ENCODE peak calls at places on chromosomes 3 and 15, in six cellular contexts. One of them, this sample, is unnamed. For H3K4me1, the result is how much of the 10 kb centered on the place peaks cover.

GRCh38 chr15:80234883-80235282 is 17.1 kb downstream of the CTXND1 start:
- DNase-seq in heart left ventricle: no peak
- DNase-seq in A549: peak
- DNase-seq in endothelial cell of umbilical vein: peak
- DNase-seq in stomach: peak
- DNase-seq in fibroblast of lung: peak
- DNase-seq in this sample: no peak

GRCh38 chr3:167651820-167652219 is 1.9 kb downstream of the WDR49 start:
- DNase-seq in heart left ventricle: no peak
- DNase-seq in A549: no peak
- DNase-seq in endothelial cell of umbilical vein: no peak
- DNase-seq in stomach: no peak
- DNase-seq in fibroblast of lung: no peak
- DNase-seq in this sample: no peak

GRCh38 chr3:99866167-99866810 is 48.6 kb downstream of the CMSS1 start:
- DNase-seq in heart left ventricle: no peak
- DNase-seq in A549: no peak
- DNase-seq in endothelial cell of umbilical vein: no peak
- DNase-seq in stomach: no peak
- DNase-seq in fibroblast of lung: peak
- DNase-seq in this sample: no peak

GRCh38 chr3:190807719-190808375 is 54.6 kb downstream of the GMNC start:
- DNase-seq in heart left ventricle: peak
- DNase-seq in A549: no peak
- DNase-seq in endothelial cell of umbilical vein: no peak
- DNase-seq in stomach: peak
- DNase-seq in fibroblast of lung: peak
- DNase-seq in this sample: no peak

GRCh38 chr3:38645601-38646000 is 3.9 kb downstream of the SCN5A start:
- DNase-seq in heart left ventricle: peak
- DNase-seq in A549: no peak
- DNase-seq in endothelial cell of umbilical vein: no peak
- DNase-seq in stomach: no peak
- DNase-seq in fibroblast of lung: no peak
- DNase-seq in this sample: no peak

GRCh38 chr15:31267161-31268107 is 59.2 kb upstream of the KLF13 start:
- DNase-seq in heart left ventricle: peak
- DNase-seq in A549: no peak
- DNase-seq in endothelial cell of umbilical vein: no peak
- DNase-seq in stomach: peak
- DNase-seq in fibroblast of lung: no peak
- DNase-seq in this sample: no peak

GRCh38 chr3:189517981-189518380 is 113.2 kb upstream of the TP63 start:
- DNase-seq in heart left ventricle: no peak
- DNase-seq in A549: no peak
- DNase-seq in endothelial cell of umbilical vein: no peak
- DNase-seq in stomach: no peak
- DNase-seq in fibroblast of lung: no peak
- DNase-seq in this sample: no peak

GRCh38 chr3:23202203-23202920 is 765 bp upstream of the UBE2E2 start:
- DNase-seq in heart left ventricle: no peak
- DNase-seq in A549: no peak
- DNase-seq in endothelial cell of umbilical vein: peak
- DNase-seq in stomach: peak
- DNase-seq in fibroblast of lung: peak
- DNase-seq in this sample: no peak

GRCh38 chr15:59485036-59485435 is 47.0 kb downstream of the FAM81A start:
- DNase-seq in heart left ventricle: no peak
- DNase-seq in A549: no peak
- DNase-seq in endothelial cell of umbilical vein: no peak
- DNase-seq in stomach: no peak
- DNase-seq in fibroblast of lung: no peak
- DNase-seq in this sample: no peak

GRCh38 chr3:63167113-63167512 is 111.0 kb upstream of the SYNPR start:
- DNase-seq in heart left ventricle: no peak
- DNase-seq in A549: no peak
- DNase-seq in endothelial cell of umbilical vein: no peak
- DNase-seq in stomach: no peak
- DNase-seq in fibroblast of lung: no peak
- DNase-seq in this sample: no peak

DNA sequence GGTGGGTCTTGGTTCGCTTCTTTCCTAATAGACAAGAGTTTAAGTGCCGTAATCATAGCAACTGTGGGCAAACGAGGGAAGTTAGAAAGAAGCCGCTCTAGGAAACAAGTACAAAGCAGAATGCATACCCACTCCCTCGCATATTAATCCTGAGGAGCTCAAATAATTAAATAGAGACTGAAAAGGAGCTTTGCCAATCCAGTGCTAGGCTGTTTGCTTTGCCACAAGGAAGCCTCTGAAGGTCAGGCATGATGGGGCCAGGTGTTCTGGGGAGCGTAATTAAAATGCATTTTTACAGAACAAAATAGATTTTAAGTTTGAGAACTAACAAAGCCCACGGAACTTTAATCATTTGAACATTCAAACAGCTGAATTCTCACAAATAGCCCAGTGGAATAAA is 376.7 kb downstream of the FOXP1 start:
- DNase-seq in heart left ventricle: no peak
- DNase-seq in A549: no peak
- DNase-seq in endothelial cell of umbilical vein: no peak
- DNase-seq in stomach: no peak
- DNase-seq in fibroblast of lung: no peak
- DNase-seq in this sample: no peak
- H3K4me1 ChIP-seq in heart left ventricle: half or more
- H3K4me1 ChIP-seq in A549: half or more
- H3K4me1 ChIP-seq in endothelial cell of umbilical vein: under half
- H3K4me1 ChIP-seq in stomach: half or more
- H3K4me1 ChIP-seq in fibroblast of lung: under half
- H3K4me1 ChIP-seq in this sample: under half

GRCh38 chr3:141408596-141408995 is 40.3 kb downstream of the ZBTB38 start:
- DNase-seq in heart left ventricle: no peak
- DNase-seq in A549: no peak
- DNase-seq in endothelial cell of umbilical vein: no peak
- DNase-seq in stomach: no peak
- DNase-seq in fibroblast of lung: no peak
- DNase-seq in this sample: no peak

GRCh38 chr3:141405581-141405980 is 37.3 kb downstream of the ZBTB38 start:
- DNase-seq in heart left ventricle: no peak
- DNase-seq in A549: no peak
- DNase-seq in endothelial cell of umbilical vein: no peak
- DNase-seq in stomach: no peak
- DNase-seq in fibroblast of lung: peak
- DNase-seq in this sample: no peak

GRCh38 chr3:141406265-141406664 is 38.0 kb downstream of the ZBTB38 start:
- DNase-seq in heart left ventricle: no peak
- DNase-seq in A549: no peak
- DNase-seq in endothelial cell of umbilical vein: no peak
- DNase-seq in stomach: no peak
- DNase-seq in fibroblast of lung: no peak
- DNase-seq in this sample: no peak

GRCh38 chr3:141407817-141408216 is 39.5 kb downstream of the ZBTB38 start:
- DNase-seq in heart left ventricle: no peak
- DNase-seq in A549: no peak
- DNase-seq in endothelial cell of umbilical vein: no peak
- DNase-seq in stomach: no peak
- DNase-seq in fibroblast of lung: no peak
- DNase-seq in this sample: no peak

GRCh38 chr3:141407043-141407442 is 38.7 kb downstream of the ZBTB38 start:
- DNase-seq in heart left ventricle: peak
- DNase-seq in A549: no peak
- DNase-seq in endothelial cell of umbilical vein: no peak
- DNase-seq in stomach: no peak
- DNase-seq in fibroblast of lung: peak
- DNase-seq in this sample: no peak
- H3K4me1 ChIP-seq in heart left ventricle: half or more
- H3K4me1 ChIP-seq in A549: half or more
- H3K4me1 ChIP-seq in endothelial cell of umbilical vein: half or more
- H3K4me1 ChIP-seq in stomach: half or more
- H3K4me1 ChIP-seq in fibroblast of lung: half or more
- H3K4me1 ChIP-seq in this sample: under half

GRCh38 chr3:125143982-125144652 is 68.4 kb downstream of the SLC12A8 start:
- DNase-seq in heart left ventricle: peak
- DNase-seq in A549: no peak
- DNase-seq in endothelial cell of umbilical vein: peak
- DNase-seq in stomach: no peak
- DNase-seq in fibroblast of lung: peak
- DNase-seq in this sample: no peak

GRCh38 chr3:125145751-125146475 is 66.6 kb downstream of the SLC12A8 start:
- DNase-seq in heart left ventricle: no peak
- DNase-seq in A549: no peak
- DNase-seq in endothelial cell of umbilical vein: no peak
- DNase-seq in stomach: no peak
- DNase-seq in fibroblast of lung: no peak
- DNase-seq in this sample: no peak

GRCh38 chr3:125143538-125143937 is 69.0 kb downstream of the SLC12A8 start:
- DNase-seq in heart left ventricle: no peak
- DNase-seq in A549: no peak
- DNase-seq in endothelial cell of umbilical vein: no peak
- DNase-seq in stomach: no peak
- DNase-seq in fibroblast of lung: no peak
- DNase-seq in this sample: no peak

GRCh38 chr3:125146601-125147490 is 65.7 kb downstream of the SLC12A8 start:
- DNase-seq in heart left ventricle: peak
- DNase-seq in A549: no peak
- DNase-seq in endothelial cell of umbilical vein: no peak
- DNase-seq in stomach: no peak
- DNase-seq in fibroblast of lung: no peak
- DNase-seq in this sample: no peak

DNA sequence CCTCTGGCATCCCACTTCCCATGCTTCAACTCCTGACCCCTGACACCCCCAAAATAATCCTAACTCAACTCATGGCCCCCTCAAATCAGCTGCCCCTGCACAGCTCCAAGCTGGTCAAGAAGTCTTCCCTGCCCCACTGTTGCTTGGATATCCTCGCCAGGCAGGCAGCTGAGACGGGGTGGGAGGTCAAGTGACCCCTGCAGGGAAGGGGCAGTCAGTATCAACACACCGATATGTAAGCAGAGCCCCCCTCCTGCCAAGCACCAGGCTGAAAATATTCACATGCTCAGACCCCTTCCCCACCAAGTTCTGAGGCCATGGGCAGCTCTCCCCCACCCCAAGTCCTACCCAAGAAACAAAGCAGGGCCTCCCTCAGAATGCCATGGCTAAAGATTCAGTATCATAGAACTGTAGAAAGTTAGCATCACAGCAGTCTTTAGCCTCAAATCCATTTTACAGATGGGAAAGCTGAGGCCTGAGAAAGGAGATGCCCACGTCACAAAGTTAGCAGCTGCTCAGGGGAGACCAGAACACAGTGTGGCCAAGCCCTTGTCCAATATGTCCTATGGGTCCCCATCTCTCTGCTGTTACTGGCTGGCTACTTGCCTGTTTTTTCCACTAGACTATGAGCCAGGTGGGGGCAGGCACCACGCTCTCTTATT is 67.8 kb downstream of the SLC12A8 start:
- DNase-seq in heart left ventricle: no peak
- DNase-seq in A549: no peak
- DNase-seq in endothelial cell of umbilical vein: no peak
- DNase-seq in stomach: no peak
- DNase-seq in fibroblast of lung: no peak
- DNase-seq in this sample: no peak
- H3K4me1 ChIP-seq in heart left ventricle: half or more
- H3K4me1 ChIP-seq in A549: under half
- H3K4me1 ChIP-seq in endothelial cell of umbilical vein: under half
- H3K4me1 ChIP-seq in stomach: under half
- H3K4me1 ChIP-seq in fibroblast of lung: under half
- H3K4me1 ChIP-seq in this sample: under half

DNA sequence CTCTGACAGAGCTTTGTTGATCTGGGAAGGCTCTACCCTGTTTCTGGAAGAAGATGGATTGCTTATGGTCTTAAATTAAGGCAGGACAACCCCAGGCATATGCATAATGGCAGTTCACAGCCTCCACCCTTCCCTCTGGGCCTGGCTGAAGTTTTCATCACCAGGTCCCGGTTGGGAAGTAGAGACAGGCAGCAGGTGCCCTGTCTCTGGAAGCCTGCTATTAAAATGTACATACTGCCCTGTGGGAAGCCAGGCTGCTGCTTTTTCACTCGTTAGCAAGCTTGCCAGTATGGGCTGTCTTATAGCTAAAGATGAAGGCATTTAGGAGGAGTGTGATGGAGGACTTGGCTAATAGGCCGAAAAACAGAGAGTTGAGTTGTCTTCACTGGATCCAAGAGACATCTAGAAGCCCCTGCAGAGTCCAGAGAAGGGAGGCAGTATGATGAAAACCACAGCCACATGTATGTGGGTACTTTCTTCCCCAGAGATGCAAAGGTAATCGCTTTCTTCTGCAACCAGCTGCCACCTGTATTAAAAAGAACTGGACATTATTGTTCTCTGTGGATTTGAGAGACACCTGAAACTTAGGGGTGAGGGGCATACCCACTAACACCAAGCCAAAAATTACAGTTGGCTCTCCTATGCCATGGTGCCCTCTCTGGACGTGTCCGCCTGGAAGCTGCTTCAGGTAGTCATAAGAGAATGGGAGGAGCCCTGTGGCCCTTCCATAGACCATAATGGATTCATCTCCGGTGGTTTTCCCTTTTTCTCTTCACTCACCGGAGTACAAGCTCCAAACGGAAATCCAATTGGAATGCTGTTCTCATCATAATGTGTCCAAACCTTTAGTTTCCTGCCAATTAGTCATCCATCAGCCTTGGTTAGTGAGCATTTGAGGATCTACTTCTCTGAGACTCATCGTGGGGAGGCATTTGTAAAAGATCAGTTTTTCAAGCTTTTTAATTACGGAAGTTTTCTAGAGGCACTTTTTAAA is 34.6 kb downstream of the ABHD2 start:
- DNase-seq in heart left ventricle: no peak
- DNase-seq in A549: no peak
- DNase-seq in endothelial cell of umbilical vein: peak
- DNase-seq in stomach: no peak
- DNase-seq in fibroblast of lung: no peak
- DNase-seq in this sample: no peak
- H3K4me1 ChIP-seq in heart left ventricle: half or more
- H3K4me1 ChIP-seq in A549: half or more
- H3K4me1 ChIP-seq in endothelial cell of umbilical vein: under half
- H3K4me1 ChIP-seq in stomach: half or more
- H3K4me1 ChIP-seq in fibroblast of lung: under half
- H3K4me1 ChIP-seq in this sample: under half

GRCh38 chr3:128730521-128730920 is 4.5 kb downstream of the RAB7A start:
- DNase-seq in heart left ventricle: no peak
- DNase-seq in A549: no peak
- DNase-seq in endothelial cell of umbilical vein: no peak
- DNase-seq in stomach: no peak
- DNase-seq in fibroblast of lung: no peak
- DNase-seq in this sample: no peak
- H3K4me1 ChIP-seq in heart left ventricle: half or more
- H3K4me1 ChIP-seq in A549: under half
- H3K4me1 ChIP-seq in endothelial cell of umbilical vein: under half
- H3K4me1 ChIP-seq in stomach: under half
- H3K4me1 ChIP-seq in fibroblast of lung: under half
- H3K4me1 ChIP-seq in this sample: under half

GRCh38 chr15:63236272-63236671 is 41.1 kb upstream of the APH1B start:
- DNase-seq in heart left ventricle: no peak
- DNase-seq in A549: no peak
- DNase-seq in endothelial cell of umbilical vein: peak
- DNase-seq in stomach: no peak
- DNase-seq in fibroblast of lung: peak
- DNase-seq in this sample: no peak
- H3K4me1 ChIP-seq in heart left ventricle: under half
- H3K4me1 ChIP-seq in A549: half or more
- H3K4me1 ChIP-seq in endothelial cell of umbilical vein: half or more
- H3K4me1 ChIP-seq in stomach: under half
- H3K4me1 ChIP-seq in fibroblast of lung: under half
- H3K4me1 ChIP-seq in this sample: under half

GRCh38 chr3:70988111-70988510 is 595.4 kb downstream of the FOXP1 start:
- DNase-seq in heart left ventricle: no peak
- DNase-seq in A549: no peak
- DNase-seq in endothelial cell of umbilical vein: no peak
- DNase-seq in stomach: no peak
- DNase-seq in fibroblast of lung: no peak
- DNase-seq in this sample: no peak
- H3K4me1 ChIP-seq in heart left ventricle: under half
- H3K4me1 ChIP-seq in A549: under half
- H3K4me1 ChIP-seq in endothelial cell of umbilical vein: under half
- H3K4me1 ChIP-seq in stomach: under half
- H3K4me1 ChIP-seq in fibroblast of lung: under half
- H3K4me1 ChIP-seq in this sample: under half